ENCODE peak calls at places on chromosome 5, in six cellular contexts. B, R, X, S, F and L are unnamed samples.

GRCh38 chr5:144504929-144505578 is 334.4 kb downstream of the KCTD16 start:
- DNase-seq in B (no peak), R (no peak), X (no peak), S (no peak), F (no peak), L (no peak)

GRCh38 chr5:67971223-67971830 is 244.2 kb upstream of the PIK3R1 start:
- DNase-seq in B (no peak), R (no peak), X (no peak), S (peak; percentile 71), F (peak; percentile 33), L (no peak)

GRCh38 chr5:57532513-57533497 is 50.2 kb upstream of the ACTBL2 start:
- DNase-seq in B (no peak), R (no peak), X (no peak), S (no peak), F (peak; percentile 82), L (no peak)

GRCh38 chr5:32712463-32713395 is 1.6 kb downstream of the NPR3 start:
- DNase-seq in B (no peak), R (no peak), X (no peak), S (no peak), F (peak; percentile 51), L (no peak)

GRCh38 chr5:22063717-22064116 is 789.4 kb downstream of the CDH12 start:
- DNase-seq in B (no peak), R (no peak), X (no peak), S (no peak), F (no peak), L (no peak)

GRCh38 chr5:125137535-125137934 is 391.1 kb upstream of the ZNF608 start:
- DNase-seq in B (no peak), R (no peak), X (no peak), S (no peak), F (peak; percentile 28), L (no peak)

GRCh38 chr5:176595386-176595943 is 14.5 kb downstream of the GPRIN1 start:
- DNase-seq in B (no peak), R (no peak), X (no peak), S (no peak), F (no peak), L (no peak)

GRCh38 chr5:18088020-18088579 is 453.8 kb downstream of the TAF11L14 start:
- DNase-seq in B (no peak), R (no peak), X (no peak), S (no peak), F (no peak), L (no peak)

GRCh38 chr5:148799737-148800527 is 26.5 kb upstream of the ADRB2 start:
- DNase-seq in B (no peak), R (no peak), X (no peak), S (no peak), F (peak; percentile 48), L (no peak)

GRCh38 chr5:38382898-38383297 is 124.5 kb downstream of the EGFLAM start:
- DNase-seq in B (peak; percentile 30), R (no peak), X (peak; percentile 72), S (peak; percentile 52), F (peak; percentile 50), L (peak; percentile 14)

GRCh38 chr5:152505442-152506042 is 100.5 kb upstream of the NMUR2 start:
- DNase-seq in B (no peak), R (no peak), X (peak; percentile 37), S (peak; percentile 19), F (peak; percentile 33), L (no peak)

GRCh38 chr5:149213264-149213663 is 58.4 kb upstream of the AFAP1L1 start:
- DNase-seq in B (no peak), R (no peak), X (no peak), S (no peak), F (no peak), L (no peak)

GRCh38 chr5:170362625-170363024 is 26.5 kb downstream of the KCNMB1 start:
- DNase-seq in B (no peak), R (no peak), X (no peak), S (no peak), F (no peak), L (no peak)

GRCh38 chr5:72455477-72455876 is 51.7 kb downstream of the ZNF366 start:
- DNase-seq in B (no peak), R (no peak), X (no peak), S (no peak), F (no peak), L (no peak)

GRCh38 chr5:97022898-97023297 is 87.0 kb downstream of the LNPEP start:
- DNase-seq in B (no peak), R (no peak), X (no peak), S (no peak), F (no peak), L (no peak)

GRCh38 chr5:31153523-31153922 is 40.0 kb upstream of the CDH6 start:
- DNase-seq in B (no peak), R (no peak), X (no peak), S (no peak), F (no peak), L (no peak)
- H3K27ac ChIP-seq in B (no peak overlapping the region), R (no peak overlapping the region), X (no peak overlapping the region), S (no peak overlapping the region), F (no peak overlapping the region), L (no peak overlapping the region)

GRCh38 chr5:142545653-142546322 is 140.1 kb downstream of the FGF1 start:
- DNase-seq in B (no peak), R (no peak), X (no peak), S (no peak), F (peak; percentile 52), L (no peak)

GRCh38 chr5:142547445-142548374 is 138.2 kb downstream of the FGF1 start:
- DNase-seq in B (no peak), R (no peak), X (no peak), S (no peak), F (no peak), L (no peak)

GRCh38 chr5:142542906-142543305 is 143.0 kb downstream of the FGF1 start:
- DNase-seq in B (no peak), R (no peak), X (no peak), S (no peak), F (peak; percentile 37), L (peak; percentile 72)

GRCh38 chr5:142543951-142544753 is 141.7 kb downstream of the FGF1 start:
- DNase-seq in B (no peak), R (no peak), X (no peak), S (no peak), F (peak; percentile 36), L (no peak)

GRCh38 chr5:142544946-142545652 is 140.8 kb downstream of the FGF1 start:
- DNase-seq in B (no peak), R (no peak), X (no peak), S (no peak), F (peak; percentile 62), L (no peak)
- H3K4me1 ChIP-seq in B (peaks cover 39% of the 10 kb centered on the region), R (peaks cover 25% of the 10 kb centered on the region), X (peaks cover 19% of the 10 kb centered on the region), S (no peaks in the 10 kb centered on the region), F (peaks cover 11% of the 10 kb centered on the region), L (no peaks in the 10 kb centered on the region)

GRCh38 chr5:74296685-74297084 is 343.8 kb downstream of the ENC1 start:
- DNase-seq in B (no peak), R (no peak), X (no peak), S (peak; percentile 44), F (peak; percentile 64), L (no peak)

GRCh38 chr5:74303575-74303974 is 337.0 kb downstream of the ENC1 start:
- DNase-seq in B (no peak), R (no peak), X (no peak), S (no peak), F (no peak), L (no peak)

GRCh38 chr5:74299833-74300232 is 340.7 kb downstream of the ENC1 start:
- DNase-seq in B (no peak), R (no peak), X (no peak), S (no peak), F (no peak), L (no peak)

GRCh38 chr5:74304536-74304935 is 336.0 kb downstream of the ENC1 start:
- DNase-seq in B (no peak), R (no peak), X (no peak), S (no peak), F (no peak), L (no peak)

DNA sequence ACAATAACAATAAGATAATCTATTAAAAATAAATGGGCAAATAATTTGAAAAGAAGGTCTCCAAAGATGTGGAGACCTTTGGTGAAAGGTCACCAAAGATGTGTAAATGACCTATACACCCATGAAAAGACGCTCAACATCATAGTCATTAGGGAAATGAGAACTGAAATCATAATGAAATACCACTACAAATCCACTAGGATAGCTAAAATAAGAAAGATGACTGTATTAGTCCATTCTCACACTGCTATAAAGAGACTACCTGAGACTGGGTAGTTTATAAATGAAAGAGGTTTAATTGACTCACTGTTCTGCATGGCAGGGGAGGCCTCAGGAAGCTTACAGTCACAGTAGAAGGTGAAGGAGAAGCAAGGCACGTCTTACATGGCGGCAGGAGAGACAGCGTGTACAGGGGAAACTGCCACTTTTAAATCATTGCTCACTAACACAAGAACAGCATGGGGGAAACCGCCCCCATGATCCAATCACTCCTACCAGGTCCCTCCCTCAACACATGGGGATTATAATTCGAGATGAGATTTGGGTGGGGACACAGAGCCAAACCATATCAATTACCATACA is 339.6 kb downstream of the ENC1 start:
- DNase-seq in B (no peak), R (no peak), X (no peak), S (no peak), F (no peak), L (no peak)
- TF ChIP-seq CTCF in B (no peak), R (no peak), X (no peak), S (no peak), F (no peak), L (no peak)

GRCh38 chr5:151213803-151214613 is 9.9 kb downstream of the CCDC69 start:
- DNase-seq in B (peak; percentile 81), R (peak; percentile 64), X (peak; percentile 97), S (peak; percentile 63), F (peak; percentile 17), L (peak; percentile 85)

GRCh38 chr5:151216781-151217180 is 7.1 kb downstream of the CCDC69 start:
- DNase-seq in B (no peak), R (no peak), X (no peak), S (no peak), F (no peak), L (no peak)

GRCh38 chr5:151212361-151212899 is 11.5 kb downstream of the CCDC69 start:
- DNase-seq in B (no peak), R (no peak), X (peak; percentile 72), S (no peak), F (no peak), L (no peak)

GRCh38 chr5:151215546-151215880 is 8.4 kb downstream of the CCDC69 start:
- DNase-seq in B (no peak), R (no peak), X (peak; percentile 44), S (no peak), F (no peak), L (no peak)

DNA sequence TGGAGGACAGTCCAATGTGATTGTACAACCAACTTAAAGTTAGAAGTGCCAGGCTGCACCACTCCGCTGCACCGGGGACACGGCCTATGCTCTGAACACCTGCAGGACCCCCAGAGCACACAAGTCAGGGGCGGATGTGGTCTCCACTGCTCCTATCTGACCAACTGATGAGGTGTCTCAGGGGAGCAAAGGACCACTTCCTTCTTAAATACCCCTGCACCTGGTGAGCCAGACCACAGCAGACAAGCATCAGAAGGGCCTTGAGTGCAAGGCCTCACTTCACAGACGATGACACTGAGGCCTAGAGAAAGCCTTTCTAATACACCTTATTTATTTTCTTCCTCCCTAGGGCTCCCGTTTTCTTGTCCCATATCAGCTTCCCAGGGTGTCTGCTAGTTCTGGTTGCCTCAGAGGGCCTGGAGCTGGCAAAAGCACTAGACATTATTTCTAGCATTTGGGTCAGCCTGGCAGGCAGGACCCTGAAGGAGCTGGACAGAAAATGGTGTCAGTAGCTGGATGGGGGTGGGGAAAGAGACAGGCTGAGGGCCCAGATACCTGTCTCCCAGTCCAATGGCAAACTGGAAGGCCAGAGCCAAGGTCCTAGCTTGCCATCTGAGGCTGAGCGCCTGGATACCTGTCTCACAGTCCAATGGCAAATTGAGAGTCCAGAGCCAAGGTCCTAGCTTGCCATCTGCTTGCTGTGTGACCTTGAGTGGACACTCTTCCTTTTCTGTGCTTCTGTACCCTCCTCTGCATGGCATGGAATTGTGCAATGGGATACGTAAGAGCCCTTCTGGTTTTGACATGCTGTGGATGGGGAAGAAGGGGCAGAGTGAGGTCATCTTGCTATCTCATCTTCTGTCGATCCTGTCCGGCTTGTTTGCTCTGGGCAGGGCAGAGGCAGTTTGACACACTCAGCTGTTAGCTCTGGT is 9.0 kb downstream of the CCDC69 start:
- DNase-seq in B (no peak), R (peak; percentile 41), X (peak; percentile 95), S (no peak), F (no peak), L (peak; percentile 64)
- H3K27ac ChIP-seq in B (peak overlapping the region; percentile 83), R (peak overlapping the region; percentile 91), X (peak overlapping the region; percentile 100), S (no peak overlapping the region), F (no peak overlapping the region), L (peak overlapping the region; percentile 10)